ENCODE peak calls at places on chromosome 9, in seven cellular contexts. One of them, this sample, is unnamed.
A peak's percentile ranks its signal among the peaks of the same experiment; 100 is the strongest.

GRCh38 chr9:17589771-17590170 is 10.9 kb downstream of the SH3GL2 start:
- DNase-seq in Peyer's patch: no peak
- DNase-seq in GM10248: no peak
- DNase-seq in heart left ventricle: no peak
- DNase-seq in glutamatergic neuron: no peak
- DNase-seq in HFF-Myc: no peak
- DNase-seq in B cell: no peak
- DNase-seq in this sample: no peak

GRCh38 chr9:109166771-109167601 is at the start of gene FRRS1L:
- DNase-seq in Peyer's patch: no peak
- DNase-seq in GM10248: no peak
- DNase-seq in heart left ventricle: no peak
- DNase-seq in glutamatergic neuron: peak; percentile 70
- DNase-seq in HFF-Myc: no peak
- DNase-seq in B cell: no peak
- DNase-seq in this sample: no peak

GRCh38 chr9:14687042-14687719 is 6.1 kb downstream of the ZDHHC21 start:
- DNase-seq in Peyer's patch: no peak
- DNase-seq in GM10248: no peak
- DNase-seq in heart left ventricle: no peak
- DNase-seq in glutamatergic neuron: no peak
- DNase-seq in HFF-Myc: peak; percentile 26
- DNase-seq in B cell: no peak
- DNase-seq in this sample: peak; percentile 28

GRCh38 chr9:18338042-18338441 is 135.9 kb upstream of the ADAMTSL1 start:
- DNase-seq in Peyer's patch: no peak
- DNase-seq in GM10248: no peak
- DNase-seq in heart left ventricle: no peak
- DNase-seq in glutamatergic neuron: no peak
- DNase-seq in HFF-Myc: no peak
- DNase-seq in B cell: no peak
- DNase-seq in this sample: no peak

GRCh38 chr9:136145580-136145979 is 26.9 kb upstream of the TMEM250 start:
- DNase-seq in Peyer's patch: no peak
- DNase-seq in GM10248: no peak
- DNase-seq in heart left ventricle: no peak
- DNase-seq in glutamatergic neuron: peak; percentile 12
- DNase-seq in HFF-Myc: no peak
- DNase-seq in B cell: no peak
- DNase-seq in this sample: no peak

GRCh38 chr9:83199240-83199639 is 136.3 kb upstream of the RASEF start:
- DNase-seq in Peyer's patch: no peak
- DNase-seq in GM10248: no peak
- DNase-seq in heart left ventricle: peak; percentile 37
- DNase-seq in glutamatergic neuron: peak; percentile 63
- DNase-seq in HFF-Myc: no peak
- DNase-seq in B cell: no peak
- DNase-seq in this sample: peak; percentile 25

GRCh38 chr9:75962186-75963036 is 71.9 kb downstream of the PCSK5 start:
- DNase-seq in Peyer's patch: no peak
- DNase-seq in GM10248: no peak
- DNase-seq in heart left ventricle: peak; percentile 44
- DNase-seq in glutamatergic neuron: no peak
- DNase-seq in HFF-Myc: no peak
- DNase-seq in B cell: no peak
- DNase-seq in this sample: no peak

GRCh38 chr9:33165263-33166151 is 1.6 kb downstream of the B4GALT1 start:
- DNase-seq in Peyer's patch: peak; percentile 59
- DNase-seq in GM10248: peak; percentile 52
- DNase-seq in heart left ventricle: no peak
- DNase-seq in glutamatergic neuron: no peak
- DNase-seq in HFF-Myc: no peak
- DNase-seq in B cell: no peak
- DNase-seq in this sample: peak; percentile 83

GRCh38 chr9:93649610-93650261 is 73.4 kb downstream of the PHF2 start:
- DNase-seq in Peyer's patch: no peak
- DNase-seq in GM10248: no peak
- DNase-seq in heart left ventricle: peak; percentile 11
- DNase-seq in glutamatergic neuron: no peak
- DNase-seq in HFF-Myc: no peak
- DNase-seq in B cell: no peak
- DNase-seq in this sample: no peak

GRCh38 chr9:95192631-95193030 is 124.9 kb downstream of the FANCC start:
- DNase-seq in Peyer's patch: no peak
- DNase-seq in GM10248: no peak
- DNase-seq in heart left ventricle: no peak
- DNase-seq in glutamatergic neuron: no peak
- DNase-seq in HFF-Myc: no peak
- DNase-seq in B cell: no peak
- DNase-seq in this sample: no peak

GRCh38 chr9:34072410-34072809 is 23.7 kb upstream of the UBAP2 start:
- DNase-seq in Peyer's patch: no peak
- DNase-seq in GM10248: no peak
- DNase-seq in heart left ventricle: no peak
- DNase-seq in glutamatergic neuron: no peak
- DNase-seq in HFF-Myc: no peak
- DNase-seq in B cell: no peak
- DNase-seq in this sample: no peak

GRCh38 chr9:97880336-97880735 is 27.3 kb downstream of the FOXE1 start:
- DNase-seq in Peyer's patch: no peak
- DNase-seq in GM10248: no peak
- DNase-seq in heart left ventricle: no peak
- DNase-seq in glutamatergic neuron: no peak
- DNase-seq in HFF-Myc: no peak
- DNase-seq in B cell: no peak
- DNase-seq in this sample: no peak

GRCh38 chr9:95570646-95571045 is 53.9 kb upstream of the PTCH1 start:
- DNase-seq in Peyer's patch: no peak
- DNase-seq in GM10248: no peak
- DNase-seq in heart left ventricle: no peak
- DNase-seq in glutamatergic neuron: no peak
- DNase-seq in HFF-Myc: no peak
- DNase-seq in B cell: no peak
- DNase-seq in this sample: no peak

GRCh38 chr9:134186471-134187109 is 22.2 kb upstream of the RNU6ATAC start:
- DNase-seq in Peyer's patch: no peak
- DNase-seq in GM10248: no peak
- DNase-seq in heart left ventricle: no peak
- DNase-seq in glutamatergic neuron: peak; percentile 16
- DNase-seq in HFF-Myc: no peak
- DNase-seq in B cell: peak; percentile 14
- DNase-seq in this sample: no peak

DNA sequence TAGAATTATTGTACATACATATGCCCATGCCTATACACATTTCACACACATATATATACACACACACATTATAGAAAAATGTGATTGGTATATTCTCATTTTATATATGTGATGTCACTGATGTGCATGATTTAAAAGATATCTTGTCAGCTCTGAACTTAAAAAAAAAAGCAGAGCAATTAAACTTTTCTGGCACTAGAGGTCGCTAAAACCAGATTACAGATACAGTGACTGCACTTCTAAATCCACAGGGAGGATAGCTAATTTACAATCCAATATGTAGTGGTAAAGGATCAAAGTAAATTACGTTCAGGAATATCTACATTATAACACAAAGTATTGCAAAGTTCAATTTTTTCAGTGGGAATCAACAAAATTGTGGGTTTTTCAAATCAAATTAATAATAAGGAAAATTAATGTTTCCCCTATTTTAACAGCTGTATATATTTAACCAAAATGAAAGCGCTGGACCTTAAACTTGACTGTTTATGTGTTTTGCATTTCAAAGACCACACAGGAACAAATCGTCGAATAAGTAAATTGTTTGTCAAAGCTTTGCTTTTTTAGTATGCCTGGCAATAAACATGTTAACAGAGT is 1201.2 kb upstream of the C9orf72 start:
- DNase-seq in Peyer's patch: no peak
- DNase-seq in GM10248: peak; percentile 8
- DNase-seq in heart left ventricle: no peak
- DNase-seq in glutamatergic neuron: no peak
- DNase-seq in HFF-Myc: no peak
- DNase-seq in B cell: no peak
- DNase-seq in this sample: no peak
- TF ChIP-seq CTCF in Peyer's patch: peak; percentile 21
- TF ChIP-seq CTCF in GM10248: peak; percentile 51
- TF ChIP-seq CTCF in heart left ventricle: peak; percentile 44
- TF ChIP-seq CTCF in glutamatergic neuron: peak; percentile 76
- TF ChIP-seq CTCF in HFF-Myc: no peak
- TF ChIP-seq CTCF in B cell: no peak
- TF ChIP-seq CTCF in this sample: no peak

GRCh38 chr9:74642376-74642775 is 145.2 kb downstream of the RORB start:
- DNase-seq in Peyer's patch: no peak
- DNase-seq in GM10248: no peak
- DNase-seq in heart left ventricle: no peak
- DNase-seq in glutamatergic neuron: no peak
- DNase-seq in HFF-Myc: no peak
- DNase-seq in B cell: no peak
- DNase-seq in this sample: no peak

GRCh38 chr9:74643303-74643933 is 146.3 kb downstream of the RORB start:
- DNase-seq in Peyer's patch: no peak
- DNase-seq in GM10248: no peak
- DNase-seq in heart left ventricle: no peak
- DNase-seq in glutamatergic neuron: no peak
- DNase-seq in HFF-Myc: no peak
- DNase-seq in B cell: no peak
- DNase-seq in this sample: no peak

GRCh38 chr9:74644015-74644414 is 146.9 kb downstream of the RORB start:
- DNase-seq in Peyer's patch: no peak
- DNase-seq in GM10248: no peak
- DNase-seq in heart left ventricle: no peak
- DNase-seq in glutamatergic neuron: no peak
- DNase-seq in HFF-Myc: no peak
- DNase-seq in B cell: no peak
- DNase-seq in this sample: no peak

GRCh38 chr9:74645007-74645639 is 148.0 kb downstream of the RORB start:
- DNase-seq in Peyer's patch: no peak
- DNase-seq in GM10248: peak; percentile 11
- DNase-seq in heart left ventricle: no peak
- DNase-seq in glutamatergic neuron: no peak
- DNase-seq in HFF-Myc: peak; percentile 6
- DNase-seq in B cell: no peak
- DNase-seq in this sample: no peak
- TF ChIP-seq CTCF in Peyer's patch: peak; percentile 38
- TF ChIP-seq CTCF in GM10248: peak; percentile 62
- TF ChIP-seq CTCF in heart left ventricle: peak; percentile 41
- TF ChIP-seq CTCF in glutamatergic neuron: peak; percentile 76
- TF ChIP-seq CTCF in HFF-Myc: peak; percentile 52
- TF ChIP-seq CTCF in B cell: peak; percentile 66
- TF ChIP-seq CTCF in this sample: peak; percentile 63

GRCh38 chr9:35814106-35814840 is 569 bp downstream of the HINT2 start:
- DNase-seq in Peyer's patch: peak; percentile 69
- DNase-seq in GM10248: peak; percentile 48
- DNase-seq in heart left ventricle: peak; percentile 75
- DNase-seq in glutamatergic neuron: peak; percentile 81
- DNase-seq in HFF-Myc: no peak
- DNase-seq in B cell: no peak
- DNase-seq in this sample: no peak
- TF ChIP-seq CTCF in Peyer's patch: peak; percentile 34
- TF ChIP-seq CTCF in GM10248: peak; percentile 18
- TF ChIP-seq CTCF in heart left ventricle: peak; percentile 18
- TF ChIP-seq CTCF in glutamatergic neuron: peak; percentile 40
- TF ChIP-seq CTCF in HFF-Myc: no peak
- TF ChIP-seq CTCF in B cell: no peak
- TF ChIP-seq CTCF in this sample: peak; percentile 52

DNA sequence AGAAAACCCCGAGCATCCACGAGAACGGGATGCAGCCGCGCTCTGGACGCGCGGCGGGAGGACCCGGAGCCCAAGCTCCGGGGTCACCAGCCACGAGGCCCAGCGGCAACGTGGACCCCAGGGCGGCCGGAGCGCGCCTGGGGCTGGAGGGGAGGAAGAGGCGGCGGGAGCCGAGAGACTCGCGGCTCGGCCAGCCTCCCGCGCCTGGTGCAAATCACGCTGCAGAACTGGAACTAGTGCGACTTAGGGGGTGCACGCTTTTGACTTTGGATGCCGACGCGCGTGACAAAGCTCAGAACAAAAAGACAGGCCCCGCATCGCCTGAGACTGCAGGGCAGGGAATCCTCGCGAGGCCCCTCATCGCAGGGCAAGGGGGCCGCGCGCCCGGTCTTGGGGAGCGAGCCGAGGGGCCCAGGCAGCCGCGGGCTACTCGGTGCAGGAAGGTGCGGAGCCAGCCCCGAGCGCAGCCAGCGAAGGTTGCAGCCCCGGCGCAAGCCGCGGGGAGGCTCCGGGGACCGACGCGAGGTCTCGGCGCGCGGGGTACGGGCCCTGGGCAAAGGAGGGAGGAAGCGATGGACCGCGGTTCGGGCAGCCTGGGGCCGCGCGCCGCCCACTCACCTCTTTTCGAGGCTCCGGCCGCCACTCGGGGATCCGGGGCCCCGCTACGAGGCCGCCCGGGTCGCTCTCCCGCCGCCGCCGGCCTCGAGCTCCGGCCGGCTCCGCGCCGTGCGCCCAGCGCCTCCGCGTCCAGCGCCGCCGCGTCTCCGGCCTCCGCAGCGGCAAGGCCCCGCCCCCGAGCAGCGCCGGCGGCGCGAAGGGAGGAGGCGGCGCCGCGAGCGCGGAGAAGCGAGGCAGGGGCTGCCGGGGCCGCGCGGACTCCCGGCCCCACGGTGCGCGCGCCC is at the start of gene GOLM1:
- DNase-seq in Peyer's patch: no peak
- DNase-seq in GM10248: peak; percentile 78
- DNase-seq in heart left ventricle: peak; percentile 54
- DNase-seq in glutamatergic neuron: peak; percentile 81
- DNase-seq in HFF-Myc: no peak
- DNase-seq in B cell: peak; percentile 62
- DNase-seq in this sample: no peak
- TF ChIP-seq CTCF in Peyer's patch: peak; percentile 41
- TF ChIP-seq CTCF in GM10248: peak; percentile 11
- TF ChIP-seq CTCF in heart left ventricle: no peak
- TF ChIP-seq CTCF in glutamatergic neuron: no peak
- TF ChIP-seq CTCF in HFF-Myc: no peak
- TF ChIP-seq CTCF in B cell: no peak
- TF ChIP-seq CTCF in this sample: no peak

DNA sequence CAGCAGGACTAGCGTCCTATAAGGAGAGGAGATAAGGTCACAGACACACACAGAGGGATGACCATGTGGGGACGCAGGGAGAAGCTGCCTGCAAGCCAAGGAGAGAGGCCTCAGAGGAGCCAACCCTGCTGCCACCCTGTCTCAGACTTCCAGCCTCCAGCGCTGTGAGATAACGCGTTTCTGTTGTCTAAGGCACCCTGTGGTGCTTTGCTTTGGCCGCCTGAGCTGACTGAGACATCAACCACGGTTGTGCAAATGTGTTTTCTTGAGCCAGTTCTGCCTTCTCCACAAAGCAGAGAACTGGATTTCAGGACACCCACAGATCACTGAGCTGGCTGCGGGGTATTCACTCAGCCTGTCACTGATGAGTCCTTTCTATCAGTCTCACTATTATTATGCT is 149.1 kb downstream of the NXNL2 start:
- DNase-seq in Peyer's patch: no peak
- DNase-seq in GM10248: no peak
- DNase-seq in heart left ventricle: no peak
- DNase-seq in glutamatergic neuron: no peak
- DNase-seq in HFF-Myc: no peak
- DNase-seq in B cell: no peak
- DNase-seq in this sample: no peak
- TF ChIP-seq CTCF in Peyer's patch: no peak
- TF ChIP-seq CTCF in GM10248: no peak
- TF ChIP-seq CTCF in heart left ventricle: no peak
- TF ChIP-seq CTCF in glutamatergic neuron: no peak
- TF ChIP-seq CTCF in HFF-Myc: no peak
- TF ChIP-seq CTCF in B cell: no peak
- TF ChIP-seq CTCF in this sample: no peak